ENCODE peak calls at places on chromosome 16, in nine cellular contexts. I, K, M, T, Y, G, E, H and Q are unnamed samples.

GRCh38 chr16:77434365-77435239 is at the start of gene ADAMTS18:
- DNase-seq in I (no peak), K (no peak), M (no peak), T (no peak), Y (no peak), G (no peak), E (no peak), H (no peak), Q (no peak)

GRCh38 chr16:82965808-82966207 is 339.0 kb downstream of the CDH13 start:
- DNase-seq in I (no peak), K (no peak), M (no peak), T (no peak), Y (no peak), G (no peak), E (no peak), H (no peak), Q (no peak)

GRCh38 chr16:28974007-28974436 is 556 bp upstream of the SPNS1 start:
- DNase-seq in I (peak), K (no peak), M (peak), T (peak), Y (no peak), G (peak), E (peak), H (peak), Q (peak)

GRCh38 chr16:86680661-86681439 is 102.5 kb downstream of the FOXL1 start:
- DNase-seq in I (no peak), K (peak), M (no peak), T (no peak), Y (no peak), G (no peak), E (no peak), H (no peak), Q (no peak)

GRCh38 chr16:82945420-82946096 is 318.8 kb downstream of the CDH13 start:
- DNase-seq in I (no peak), K (no peak), M (no peak), T (no peak), Y (no peak), G (no peak), E (no peak), H (no peak), Q (no peak)

GRCh38 chr16:27382187-27382855 is 19.7 kb upstream of the IL21R start:
- DNase-seq in I (peak), K (no peak), M (no peak), T (peak), Y (no peak), G (no peak), E (no peak), H (no peak), Q (no peak)

GRCh38 chr16:16025214-16025968 is 76.0 kb downstream of the ABCC1 start:
- DNase-seq in I (no peak), K (no peak), M (peak), T (no peak), Y (no peak), G (no peak), E (peak), H (peak), Q (no peak)

GRCh38 chr16:50644730-50645129 is 36.4 kb downstream of the SNX20 start:
- DNase-seq in I (peak), K (no peak), M (no peak), T (no peak), Y (no peak), G (no peak), E (no peak), H (peak), Q (peak)

GRCh38 chr16:52090080-52090479 is 456.9 kb downstream of the TOX3 start:
- DNase-seq in I (no peak), K (no peak), M (no peak), T (no peak), Y (no peak), G (no peak), E (peak), H (no peak), Q (no peak)

GRCh38 chr16:27337024-27337423 is 23.2 kb downstream of the IL4R start:
- DNase-seq in I (no peak), K (no peak), M (no peak), T (no peak), Y (no peak), G (no peak), E (no peak), H (no peak), Q (no peak)

GRCh38 chr16:89502319-89502843 is 5.8 kb upstream of the SPG7 start:
- DNase-seq in I (peak), K (no peak), M (peak), T (no peak), Y (no peak), G (no peak), E (no peak), H (peak), Q (no peak)

GRCh38 chr16:54645328-54645727 is 285.3 kb upstream of the IRX5 start:
- DNase-seq in I (peak), K (no peak), M (no peak), T (no peak), Y (no peak), G (no peak), E (no peak), H (no peak), Q (no peak)

GRCh38 chr16:86403056-86403455 is 107.3 kb upstream of the FOXF1 start:
- DNase-seq in I (no peak), K (no peak), M (no peak), T (no peak), Y (no peak), G (no peak), E (no peak), H (no peak), Q (no peak)

GRCh38 chr16:23867566-23867965 is 31.8 kb downstream of the PRKCB start:
- DNase-seq in I (no peak), K (no peak), M (no peak), T (no peak), Y (no peak), G (no peak), E (no peak), H (no peak), Q (no peak)

GRCh38 chr16:89924298-89924924 is 1.3 kb downstream of the TUBB3 start:
- DNase-seq in I (no peak), K (no peak), M (peak), T (no peak), Y (no peak), G (no peak), E (peak), H (peak), Q (no peak)

GRCh38 chr16:30349695-30350094 is 5.4 kb downstream of the CD2BP2 start:
- DNase-seq in I (no peak), K (no peak), M (no peak), T (peak), Y (no peak), G (no peak), E (no peak), H (peak), Q (no peak)

GRCh38 chr16:8634991-8635736 is 13.7 kb downstream of the METTL22 start:
- DNase-seq in I (no peak), K (peak), M (peak), T (peak), Y (no peak), G (no peak), E (peak), H (no peak), Q (no peak)

GRCh38 chr16:80273635-80274538 is 266.9 kb upstream of the DYNLRB2 start:
- DNase-seq in I (no peak), K (no peak), M (no peak), T (no peak), Y (no peak), G (no peak), E (peak), H (no peak), Q (no peak)

GRCh38 chr16:69301187-69301586 is 10.0 kb upstream of the VPS4A start:
- DNase-seq in I (no peak), K (no peak), M (no peak), T (no peak), Y (no peak), G (no peak), E (no peak), H (no peak), Q (no peak)

GRCh38 chr16:912684-913613 is 57.8 kb downstream of the LMF1 start:
- DNase-seq in I (peak), K (no peak), M (no peak), T (no peak), Y (peak), G (peak), E (no peak), H (no peak), Q (no peak)
- TF ChIP-seq POLR2A in I (no peak), K (no peak), M (no peak), T (no peak), Y (no peak), G (no peak), E (no peak), H (no peak), Q (no peak)

GRCh38 chr16:20844588-20844987 is 38.3 kb downstream of the REXO5 start:
- DNase-seq in I (no peak), K (no peak), M (no peak), T (no peak), Y (no peak), G (no peak), E (no peak), H (no peak), Q (no peak)
- H3K27ac ChIP-seq in I (no peak), K (no peak), M (no peak), T (peak), Y (no peak), G (no peak), E (no peak), H (no peak), Q (peak)

DNA sequence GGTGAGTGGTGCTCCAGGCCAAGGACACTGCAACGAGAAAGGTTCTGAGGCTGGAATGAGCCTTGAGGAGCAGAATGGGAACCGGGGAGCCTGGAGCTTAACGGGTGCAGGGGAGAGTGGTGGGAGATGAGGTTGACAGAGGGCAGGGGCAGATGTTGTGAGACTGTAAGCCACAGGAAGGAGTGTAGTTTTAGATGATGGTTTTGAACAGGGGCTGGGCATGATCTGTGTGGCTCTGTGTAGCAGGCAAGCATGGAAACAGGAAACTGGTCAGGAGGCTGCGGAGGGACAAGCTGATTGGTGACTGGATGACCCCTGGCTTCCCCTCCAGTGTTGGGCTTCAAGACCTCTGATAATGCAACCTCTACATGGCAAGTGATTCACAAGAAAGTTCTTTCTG is 1.4 kb upstream of the CNGB1 start:
- DNase-seq in I (no peak), K (no peak), M (no peak), T (no peak), Y (no peak), G (no peak), E (no peak), H (no peak), Q (no peak)
- TF ChIP-seq POLR2A in I (no peak), K (no peak), M (no peak), T (no peak), Y (no peak), G (no peak), E (no peak), H (no peak), Q (no peak)

GRCh38 chr16:74673876-74674275 is 7.2 kb upstream of the RFWD3 start:
- DNase-seq in I (no peak), K (no peak), M (no peak), T (no peak), Y (no peak), G (no peak), E (no peak), H (no peak), Q (no peak)

GRCh38 chr16:74680681-74681080 is 14.0 kb upstream of the RFWD3 start:
- DNase-seq in I (no peak), K (no peak), M (no peak), T (no peak), Y (no peak), G (no peak), E (no peak), H (no peak), Q (no peak)

GRCh38 chr16:74682556-74682955 is 15.9 kb upstream of the RFWD3 start:
- DNase-seq in I (no peak), K (no peak), M (no peak), T (no peak), Y (no peak), G (no peak), E (no peak), H (no peak), Q (no peak)

GRCh38 chr16:74679983-74680382 is 13.3 kb upstream of the RFWD3 start:
- DNase-seq in I (no peak), K (no peak), M (no peak), T (no peak), Y (no peak), G (no peak), E (no peak), H (no peak), Q (no peak)

DNA sequence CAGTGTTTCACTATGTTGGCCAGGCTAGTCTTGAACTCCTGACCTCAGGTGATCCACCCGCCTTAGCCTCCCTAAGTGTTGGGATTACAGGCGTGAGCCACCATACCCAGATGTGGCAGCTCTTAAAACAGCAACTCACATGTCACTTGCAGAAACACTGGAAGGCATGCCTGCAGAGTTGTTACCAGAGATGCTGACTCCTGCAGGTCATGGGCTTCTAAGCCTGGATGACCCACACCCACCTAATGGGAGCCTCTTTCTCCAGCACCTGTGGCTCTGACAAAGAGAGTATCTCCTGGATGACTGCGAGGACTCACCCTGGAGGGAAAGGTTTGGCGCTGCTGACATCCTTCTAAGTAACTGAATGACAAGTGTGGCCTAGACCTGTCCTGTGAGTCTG is 11.2 kb upstream of the RFWD3 start:
- DNase-seq in I (no peak), K (no peak), M (no peak), T (no peak), Y (no peak), G (no peak), E (no peak), H (no peak), Q (no peak)
- H3K27ac ChIP-seq in I (no peak), K (no peak), M (no peak), T (no peak), Y (no peak), G (no peak), E (no peak), H (no peak), Q (no peak)